ENCODE peak calls at places on chromosomes 4 and X, in six cellular contexts. G is COR-L47; Z is kidney glomerular epithelial cell; H is effector memory CD4-positive, alpha-beta T cell; J is ureter; D is ovary. L is an unnamed sample.

GRCh38 chr4:162506253-162506652 is 342.5 kb upstream of the FSTL5 start:
- DNase-seq in Z (no peak), H (no peak), D (no peak), G (no peak), J (no peak), L (no peak)

GRCh38 chrX:154325541-154325940 is 29.9 kb downstream of the TKTL1 start:
- DNase-seq in J (no peak), Z (peak; percentile 6), D (no peak), H (no peak), G (no peak), L (no peak)

GRCh38 chr4:56051710-56052075 is 102.9 kb downstream of the CEP135 start:
- DNase-seq in Z (no peak), J (no peak), D (no peak), G (no peak), H (no peak), L (no peak)

GRCh38 chr4:103099691-103100392 is at the start of gene BDH2:
- DNase-seq in J (peak; percentile 69), D (peak; percentile 39), H (peak; percentile 14), Z (peak; percentile 97), G (peak; percentile 83), L (peak; percentile 73)

GRCh38 chr4:79886557-79886956 is 186.5 kb downstream of the ANTXR2 start:
- DNase-seq in D (no peak), Z (no peak), H (no peak), J (no peak), G (no peak), L (no peak)

GRCh38 chr4:159435561-159436023 is 332.7 kb downstream of the RAPGEF2 start:
- DNase-seq in G (no peak), J (no peak), Z (no peak), D (no peak), H (no peak), L (no peak)

GRCh38 chrX:149641432-149641831 is 9.8 kb upstream of the TMEM185A start:
- DNase-seq in J (no peak), D (no peak), H (no peak), Z (no peak), G (no peak), L (no peak)

GRCh38 chrX:5122181-5122678 is 1106.4 kb downstream of the NLGN4X start:
- DNase-seq in Z (no peak), J (no peak), D (no peak), G (no peak), H (no peak), L (no peak)

GRCh38 chr4:79865253-79865652 is 207.8 kb downstream of the ANTXR2 start:
- DNase-seq in G (no peak), J (no peak), Z (peak; percentile 31), H (no peak), D (no peak), L (no peak)

GRCh38 chr4:174047363-174047762 is 236.1 kb downstream of the FBXO8 start:
- DNase-seq in H (no peak), G (no peak), D (no peak), J (no peak), Z (no peak), L (no peak)

GRCh38 chr4:85187106-85187505 is 220.6 kb upstream of the WDFY3 start:
- DNase-seq in J (no peak), G (no peak), Z (no peak), D (no peak), H (no peak), L (no peak)

GRCh38 chr4:144399927-144400326 is 246.0 kb upstream of the HHIP start:
- DNase-seq in G (peak; percentile 27), J (no peak), D (no peak), H (no peak), Z (peak; percentile 97), L (no peak)

GRCh38 chr4:110778526-110778925 is 155.6 kb upstream of the PITX2 start:
- DNase-seq in G (no peak), Z (no peak), J (no peak), D (no peak), H (no peak), L (no peak)

GRCh38 chr4:61461956-61462355 is 261.8 kb downstream of the ADGRL3 start:
- DNase-seq in Z (no peak), J (no peak), H (no peak), D (no peak), G (no peak), L (no peak)

GRCh38 chr4:23819041-23819511 is 70.8 kb downstream of the PPARGC1A start:
- DNase-seq in H (no peak), D (no peak), J (no peak), Z (peak; percentile 78), G (no peak), L (no peak)

GRCh38 chr4:34850983-34851382 is 1393.3 kb downstream of the ARAP2 start:
- DNase-seq in J (no peak), H (no peak), D (no peak), G (no peak), Z (no peak), L (no peak)

GRCh38 chrX:4935387-4935786 is 1221.9 kb upstream of the PRKX start:
- DNase-seq in Z (no peak), H (no peak), J (no peak), D (no peak), G (no peak), L (no peak)

GRCh38 chr4:166602068-166602467 is 632.2 kb downstream of the SPOCK3 start:
- DNase-seq in D (no peak), J (no peak), H (no peak), Z (no peak), G (no peak), L (no peak)

GRCh38 chr4:4260185-4260751 is 12.2 kb upstream of the TMEM128 start:
- DNase-seq in H (no peak), Z (peak; percentile 9), D (no peak), J (no peak), G (peak; percentile 32), L (no peak)

GRCh38 chr4:22019676-22020075 is 71.1 kb upstream of the KCNIP4 start:
- DNase-seq in D (no peak), H (no peak), Z (no peak), G (no peak), J (no peak), L (no peak)

GRCh38 chrX:152399395-152399794 is 51.7 kb downstream of the GABRA3 start:
- DNase-seq in J (no peak), H (no peak), G (no peak), Z (no peak), D (no peak), L (no peak)

GRCh38 chr4:52037730-52038108 is 380 bp downstream of the SGCB start:
- DNase-seq in G (peak; percentile 27), D (peak; percentile 49), Z (no peak), J (peak; percentile 49), H (no peak), L (peak; percentile 33)

GRCh38 chr4:83561381-83561780 is 25.5 kb downstream of the GPAT3 start:
- DNase-seq in J (no peak), D (no peak), H (no peak), G (no peak), Z (peak; percentile 47), L (peak; percentile 40)

GRCh38 chrX:57137481-57137880 is 284 bp upstream of the SPIN2A start:
- DNase-seq in H (no peak), G (no peak), D (no peak), Z (peak; percentile 1), J (no peak), L (no peak)

GRCh38 chr4:140061194-140061593 is 92.8 kb downstream of the MAML3 start:
- DNase-seq in Z (peak; percentile 81), D (no peak), H (no peak), J (no peak), G (no peak), L (no peak)

GRCh38 chr4:183797041-183797444 is 108.1 kb upstream of the STOX2 start:
- DNase-seq in D (no peak), H (no peak), Z (no peak), G (no peak), J (no peak), L (peak; percentile 29)

GRCh38 chr4:141041021-141041476 is 92.2 kb downstream of the RNF150 start:
- DNase-seq in D (no peak), J (no peak), H (no peak), G (no peak), Z (no peak), L (no peak)

GRCh38 chr4:4507923-4508322 is 33.9 kb downstream of the STX18 start:
- DNase-seq in J (no peak), D (no peak), G (no peak), Z (no peak), H (no peak), L (no peak)

GRCh38 chr4:54067163-54067562 is 2.8 kb upstream of the CHIC2 start:
- DNase-seq in J (peak; percentile 63), Z (peak; percentile 57), D (no peak), G (no peak), H (no peak), L (peak; percentile 86)

GRCh38 chrX:121831601-121832000 is 784.2 kb downstream of the GLUD2 start:
- DNase-seq in J (no peak), H (no peak), G (no peak), Z (no peak), D (no peak), L (no peak)

GRCh38 chrX:20284992-20285391 is 18.3 kb upstream of the RPS6KA3 start:
- DNase-seq in G (no peak), Z (no peak), H (no peak), J (no peak), D (no peak), L (no peak)

GRCh38 chrX:75609361-75609760 is 86.5 kb upstream of the ZDHHC15 start:
- DNase-seq in G (no peak), D (no peak), J (no peak), H (no peak), Z (no peak), L (no peak)

GRCh38 chr4:19776929-19777328 is 474.8 kb upstream of the SLIT2 start:
- DNase-seq in Z (peak; percentile 47), D (no peak), J (no peak), G (no peak), H (no peak), L (no peak)

GRCh38 chr4:112888617-112889016 is 160.8 kb upstream of the ANK2 start:
- DNase-seq in Z (no peak), G (no peak), J (no peak), D (no peak), H (no peak), L (no peak)

GRCh38 chr4:174069848-174070330 is 213.6 kb downstream of the FBXO8 start:
- DNase-seq in J (no peak), Z (no peak), G (peak; percentile 57), H (no peak), D (no peak), L (no peak)

GRCh38 chr4:135770505-135770904 is 1568.9 kb upstream of the PABPC4L start:
- DNase-seq in D (no peak), Z (no peak), H (no peak), G (no peak), J (no peak), L (no peak)

GRCh38 chrX:141668371-141668770 is 30.2 kb downstream of the SPANXD start:
- DNase-seq in D (no peak), Z (no peak), J (no peak), G (no peak), H (no peak), L (no peak)